ENCODE peak calls at places on chromosome 2, in eight cellular contexts. One of them, this sample, is unnamed.

GRCh38 chr2:42010743-42011298 is 37.0 kb upstream of the PKDCC start:
- DNase-seq in CD8-positive, alpha-beta T cell: no peak
- DNase-seq in trophoblast cell: no peak
- DNase-seq in SK-N-SH: no peak
- DNase-seq in right atrium auricular region: no peak
- DNase-seq in lower leg skin: no peak
- DNase-seq in AG09309: no peak
- DNase-seq in iPS DF 6.9: no peak
- DNase-seq in this sample: peak

GRCh38 chr2:219171231-219171651 is 1.4 kb upstream of the SLC23A3 start:
- DNase-seq in CD8-positive, alpha-beta T cell: no peak
- DNase-seq in trophoblast cell: peak
- DNase-seq in SK-N-SH: peak
- DNase-seq in right atrium auricular region: peak
- DNase-seq in lower leg skin: peak
- DNase-seq in AG09309: peak
- DNase-seq in iPS DF 6.9: no peak
- DNase-seq in this sample: peak

GRCh38 chr2:239579081-239579480 is 178.3 kb upstream of the HDAC4 start:
- DNase-seq in CD8-positive, alpha-beta T cell: no peak
- DNase-seq in trophoblast cell: no peak
- DNase-seq in SK-N-SH: no peak
- DNase-seq in right atrium auricular region: no peak
- DNase-seq in lower leg skin: no peak
- DNase-seq in AG09309: no peak
- DNase-seq in iPS DF 6.9: no peak
- DNase-seq in this sample: no peak

GRCh38 chr2:148814143-148814852 is 60.7 kb upstream of the KIF5C start:
- DNase-seq in CD8-positive, alpha-beta T cell: no peak
- DNase-seq in trophoblast cell: no peak
- DNase-seq in SK-N-SH: no peak
- DNase-seq in right atrium auricular region: no peak
- DNase-seq in lower leg skin: no peak
- DNase-seq in AG09309: no peak
- DNase-seq in iPS DF 6.9: no peak
- DNase-seq in this sample: peak

GRCh38 chr2:220219371-220219770 is 591.9 kb downstream of the SLC4A3 start:
- DNase-seq in CD8-positive, alpha-beta T cell: no peak
- DNase-seq in trophoblast cell: no peak
- DNase-seq in SK-N-SH: no peak
- DNase-seq in right atrium auricular region: no peak
- DNase-seq in lower leg skin: peak
- DNase-seq in AG09309: no peak
- DNase-seq in iPS DF 6.9: no peak
- DNase-seq in this sample: no peak

GRCh38 chr2:213167559-213167958 is 16.1 kb upstream of the IKZF2 start:
- DNase-seq in CD8-positive, alpha-beta T cell: no peak
- DNase-seq in trophoblast cell: no peak
- DNase-seq in SK-N-SH: no peak
- DNase-seq in right atrium auricular region: no peak
- DNase-seq in lower leg skin: no peak
- DNase-seq in AG09309: no peak
- DNase-seq in iPS DF 6.9: no peak
- DNase-seq in this sample: peak

GRCh38 chr2:10047616-10048500 is 4.5 kb downstream of the KLF11 start:
- DNase-seq in CD8-positive, alpha-beta T cell: no peak
- DNase-seq in trophoblast cell: no peak
- DNase-seq in SK-N-SH: no peak
- DNase-seq in right atrium auricular region: no peak
- DNase-seq in lower leg skin: no peak
- DNase-seq in AG09309: no peak
- DNase-seq in iPS DF 6.9: no peak
- DNase-seq in this sample: no peak

GRCh38 chr2:128311755-128312341 is 6.8 kb downstream of the HS6ST1 start:
- DNase-seq in CD8-positive, alpha-beta T cell: no peak
- DNase-seq in trophoblast cell: no peak
- DNase-seq in SK-N-SH: peak
- DNase-seq in right atrium auricular region: peak
- DNase-seq in lower leg skin: peak
- DNase-seq in AG09309: no peak
- DNase-seq in iPS DF 6.9: no peak
- DNase-seq in this sample: no peak

GRCh38 chr2:25606892-25607291 is 66.5 kb downstream of the DTNB start:
- DNase-seq in CD8-positive, alpha-beta T cell: no peak
- DNase-seq in trophoblast cell: peak
- DNase-seq in SK-N-SH: peak
- DNase-seq in right atrium auricular region: no peak
- DNase-seq in lower leg skin: no peak
- DNase-seq in AG09309: no peak
- DNase-seq in iPS DF 6.9: no peak
- DNase-seq in this sample: peak

GRCh38 chr2:33372940-33373553 is 103.4 kb upstream of the RASGRP3 start:
- DNase-seq in CD8-positive, alpha-beta T cell: no peak
- DNase-seq in trophoblast cell: peak
- DNase-seq in SK-N-SH: peak
- DNase-seq in right atrium auricular region: no peak
- DNase-seq in lower leg skin: peak
- DNase-seq in AG09309: no peak
- DNase-seq in iPS DF 6.9: peak
- DNase-seq in this sample: peak

GRCh38 chr2:88729061-88729745 is 37.7 kb downstream of the RPIA start:
- DNase-seq in CD8-positive, alpha-beta T cell: no peak
- DNase-seq in trophoblast cell: no peak
- DNase-seq in SK-N-SH: no peak
- DNase-seq in right atrium auricular region: no peak
- DNase-seq in lower leg skin: no peak
- DNase-seq in AG09309: no peak
- DNase-seq in iPS DF 6.9: no peak
- DNase-seq in this sample: peak

GRCh38 chr2:98649135-98649991 is 41.0 kb downstream of the UNC50 start:
- DNase-seq in CD8-positive, alpha-beta T cell: peak
- DNase-seq in trophoblast cell: peak
- DNase-seq in SK-N-SH: peak
- DNase-seq in right atrium auricular region: peak
- DNase-seq in lower leg skin: peak
- DNase-seq in AG09309: peak
- DNase-seq in iPS DF 6.9: peak
- DNase-seq in this sample: peak
- H3K4me3 ChIP-seq in CD8-positive, alpha-beta T cell: no peak
- H3K4me3 ChIP-seq in trophoblast cell: no peak
- H3K4me3 ChIP-seq in SK-N-SH: no peak
- H3K4me3 ChIP-seq in right atrium auricular region: no peak
- H3K4me3 ChIP-seq in lower leg skin: no peak
- H3K4me3 ChIP-seq in AG09309: no peak
- H3K4me3 ChIP-seq in iPS DF 6.9: no peak
- H3K4me3 ChIP-seq in this sample: no peak

GRCh38 chr2:23586691-23587090 is 201.7 kb downstream of the KLHL29 start:
- DNase-seq in CD8-positive, alpha-beta T cell: no peak
- DNase-seq in trophoblast cell: no peak
- DNase-seq in SK-N-SH: no peak
- DNase-seq in right atrium auricular region: no peak
- DNase-seq in lower leg skin: no peak
- DNase-seq in AG09309: no peak
- DNase-seq in iPS DF 6.9: no peak
- DNase-seq in this sample: no peak

GRCh38 chr2:23579674-23580073 is 194.7 kb downstream of the KLHL29 start:
- DNase-seq in CD8-positive, alpha-beta T cell: no peak
- DNase-seq in trophoblast cell: no peak
- DNase-seq in SK-N-SH: no peak
- DNase-seq in right atrium auricular region: no peak
- DNase-seq in lower leg skin: no peak
- DNase-seq in AG09309: no peak
- DNase-seq in iPS DF 6.9: no peak
- DNase-seq in this sample: no peak

GRCh38 chr2:23585218-23585945 is 200.4 kb downstream of the KLHL29 start:
- DNase-seq in CD8-positive, alpha-beta T cell: no peak
- DNase-seq in trophoblast cell: no peak
- DNase-seq in SK-N-SH: no peak
- DNase-seq in right atrium auricular region: no peak
- DNase-seq in lower leg skin: no peak
- DNase-seq in AG09309: no peak
- DNase-seq in iPS DF 6.9: no peak
- DNase-seq in this sample: no peak

GRCh38 chr2:23584054-23584745 is 199.2 kb downstream of the KLHL29 start:
- DNase-seq in CD8-positive, alpha-beta T cell: no peak
- DNase-seq in trophoblast cell: no peak
- DNase-seq in SK-N-SH: no peak
- DNase-seq in right atrium auricular region: no peak
- DNase-seq in lower leg skin: no peak
- DNase-seq in AG09309: no peak
- DNase-seq in iPS DF 6.9: no peak
- DNase-seq in this sample: no peak

GRCh38 chr2:23583467-23583866 is 198.5 kb downstream of the KLHL29 start:
- DNase-seq in CD8-positive, alpha-beta T cell: no peak
- DNase-seq in trophoblast cell: no peak
- DNase-seq in SK-N-SH: no peak
- DNase-seq in right atrium auricular region: no peak
- DNase-seq in lower leg skin: no peak
- DNase-seq in AG09309: no peak
- DNase-seq in iPS DF 6.9: no peak
- DNase-seq in this sample: no peak
- H3K4me3 ChIP-seq in CD8-positive, alpha-beta T cell: no peak
- H3K4me3 ChIP-seq in trophoblast cell: no peak
- H3K4me3 ChIP-seq in SK-N-SH: no peak
- H3K4me3 ChIP-seq in right atrium auricular region: no peak
- H3K4me3 ChIP-seq in lower leg skin: no peak
- H3K4me3 ChIP-seq in AG09309: no peak
- H3K4me3 ChIP-seq in iPS DF 6.9: no peak
- H3K4me3 ChIP-seq in this sample: no peak

GRCh38 chr2:204538179-204539009 is 6.9 kb upstream of the PARD3B start:
- DNase-seq in CD8-positive, alpha-beta T cell: no peak
- DNase-seq in trophoblast cell: no peak
- DNase-seq in SK-N-SH: peak
- DNase-seq in right atrium auricular region: no peak
- DNase-seq in lower leg skin: no peak
- DNase-seq in AG09309: peak
- DNase-seq in iPS DF 6.9: no peak
- DNase-seq in this sample: peak
- H3K4me3 ChIP-seq in CD8-positive, alpha-beta T cell: no peak
- H3K4me3 ChIP-seq in trophoblast cell: no peak
- H3K4me3 ChIP-seq in SK-N-SH: no peak
- H3K4me3 ChIP-seq in right atrium auricular region: no peak
- H3K4me3 ChIP-seq in lower leg skin: no peak
- H3K4me3 ChIP-seq in AG09309: no peak
- H3K4me3 ChIP-seq in iPS DF 6.9: no peak
- H3K4me3 ChIP-seq in this sample: no peak

GRCh38 chr2:64453710-64454315 is at the start of gene LGALSL:
- DNase-seq in CD8-positive, alpha-beta T cell: no peak
- DNase-seq in trophoblast cell: peak
- DNase-seq in SK-N-SH: peak
- DNase-seq in right atrium auricular region: peak
- DNase-seq in lower leg skin: peak
- DNase-seq in AG09309: no peak
- DNase-seq in iPS DF 6.9: no peak
- DNase-seq in this sample: no peak
- H3K4me3 ChIP-seq in CD8-positive, alpha-beta T cell: peak
- H3K4me3 ChIP-seq in trophoblast cell: peak
- H3K4me3 ChIP-seq in SK-N-SH: peak
- H3K4me3 ChIP-seq in right atrium auricular region: peak
- H3K4me3 ChIP-seq in lower leg skin: peak
- H3K4me3 ChIP-seq in AG09309: peak
- H3K4me3 ChIP-seq in iPS DF 6.9: peak
- H3K4me3 ChIP-seq in this sample: peak

DNA sequence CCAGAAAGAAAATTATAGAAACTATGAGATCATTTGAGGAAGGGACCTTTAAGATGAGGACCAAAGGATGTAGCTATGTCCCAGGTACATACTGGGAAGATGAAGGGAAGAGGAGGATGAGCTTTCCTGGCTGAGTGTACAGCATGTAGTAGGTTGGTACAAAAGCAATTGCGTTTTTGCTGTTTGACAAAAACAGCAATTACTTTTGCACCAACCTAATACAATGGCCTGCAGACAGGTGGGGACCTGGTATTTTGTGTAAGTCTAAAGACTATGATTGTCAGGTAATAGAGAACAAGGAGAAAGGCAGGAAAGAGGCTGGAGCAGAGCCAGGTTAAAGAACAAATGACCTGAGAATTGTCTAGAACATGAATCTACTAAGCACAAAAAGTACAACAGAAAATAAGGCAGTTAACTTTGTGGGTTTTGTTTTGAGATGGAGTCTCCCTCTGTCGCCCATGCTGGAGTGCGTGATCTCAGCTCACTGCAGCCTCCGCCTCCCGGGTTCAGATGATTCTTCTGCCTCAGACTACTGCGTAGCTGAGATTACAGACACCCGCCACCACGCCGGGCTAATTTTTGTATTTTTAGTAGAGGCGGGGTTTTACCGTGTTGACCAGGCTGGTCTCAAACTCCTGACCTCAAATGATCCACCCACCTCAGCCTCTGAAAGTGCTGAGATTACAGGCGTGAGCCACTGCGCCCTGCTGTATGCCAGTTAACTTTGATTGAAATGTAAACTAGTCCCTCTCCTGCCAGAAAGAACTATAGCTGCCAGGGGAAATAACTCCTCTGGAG is 3.2 kb upstream of the TGOLN2 start:
- DNase-seq in CD8-positive, alpha-beta T cell: no peak
- DNase-seq in trophoblast cell: no peak
- DNase-seq in SK-N-SH: no peak
- DNase-seq in right atrium auricular region: no peak
- DNase-seq in lower leg skin: no peak
- DNase-seq in AG09309: no peak
- DNase-seq in iPS DF 6.9: no peak
- DNase-seq in this sample: no peak
- H3K4me3 ChIP-seq in CD8-positive, alpha-beta T cell: no peak
- H3K4me3 ChIP-seq in trophoblast cell: no peak
- H3K4me3 ChIP-seq in SK-N-SH: no peak
- H3K4me3 ChIP-seq in right atrium auricular region: no peak
- H3K4me3 ChIP-seq in lower leg skin: no peak
- H3K4me3 ChIP-seq in AG09309: no peak
- H3K4me3 ChIP-seq in iPS DF 6.9: no peak
- H3K4me3 ChIP-seq in this sample: no peak